ENCODE peak calls at places on chromosomes 3 and 15, in nine cellular contexts. One of them, this sample, is unnamed.

GRCh38 chr3:194745427-194746184 is 59.9 kb downstream of the FAM43A start:
- DNase-seq in T-helper 17 cell: no peak
- DNase-seq in NCI-H2081: no peak
- DNase-seq in skeletal muscle cell: no peak
- DNase-seq in GM20000: no peak
- DNase-seq in 8988T: no peak
- DNase-seq in Caki2: no peak
- DNase-seq in activated T-cell treated with anti-CD3 and anti-CD28 coated beads, Interleukin-2, amount 50 U/mL, for 72 hours: no peak
- DNase-seq in activated CD8-positive, alpha-beta T cell treated with anti-CD3 and anti-CD28 coated beads, Interleukin-2, amount 10 ng/mL, durations not matched to agents 7 days and 5 days: no peak
- DNase-seq in this sample: no peak

GRCh38 chr3:33401781-33402180 is 38.4 kb downstream of the UBP1 start:
- DNase-seq in skeletal muscle cell: no peak
- DNase-seq in NCI-H2081: no peak
- DNase-seq in activated T-cell treated with anti-CD3 and anti-CD28 coated beads, Interleukin-2, amount 50 U/mL, for 72 hours: no peak
- DNase-seq in 8988T: no peak
- DNase-seq in activated CD8-positive, alpha-beta T cell treated with anti-CD3 and anti-CD28 coated beads, Interleukin-2, amount 10 ng/mL, durations not matched to agents 7 days and 5 days: no peak
- DNase-seq in GM20000: no peak
- DNase-seq in Caki2: no peak
- DNase-seq in T-helper 17 cell: no peak
- DNase-seq in this sample: no peak

GRCh38 chr15:73930790-73931281 is 4.6 kb downstream of the LOXL1 start:
- DNase-seq in activated CD8-positive, alpha-beta T cell treated with anti-CD3 and anti-CD28 coated beads, Interleukin-2, amount 10 ng/mL, durations not matched to agents 7 days and 5 days: no peak
- DNase-seq in 8988T: no peak
- DNase-seq in NCI-H2081: no peak
- DNase-seq in Caki2: no peak
- DNase-seq in activated T-cell treated with anti-CD3 and anti-CD28 coated beads, Interleukin-2, amount 50 U/mL, for 72 hours: no peak
- DNase-seq in T-helper 17 cell: no peak
- DNase-seq in skeletal muscle cell: peak
- DNase-seq in GM20000: no peak
- DNase-seq in this sample: no peak

GRCh38 chr15:60223161-60223560 is 174.6 kb downstream of the ANXA2 start:
- DNase-seq in NCI-H2081: peak
- DNase-seq in GM20000: no peak
- DNase-seq in T-helper 17 cell: no peak
- DNase-seq in activated CD8-positive, alpha-beta T cell treated with anti-CD3 and anti-CD28 coated beads, Interleukin-2, amount 10 ng/mL, durations not matched to agents 7 days and 5 days: no peak
- DNase-seq in 8988T: no peak
- DNase-seq in Caki2: peak
- DNase-seq in skeletal muscle cell: no peak
- DNase-seq in activated T-cell treated with anti-CD3 and anti-CD28 coated beads, Interleukin-2, amount 50 U/mL, for 72 hours: no peak
- DNase-seq in this sample: no peak

GRCh38 chr3:36707623-36708409 is 56.5 kb downstream of the DCLK3 start:
- DNase-seq in GM20000: no peak
- DNase-seq in T-helper 17 cell: no peak
- DNase-seq in 8988T: no peak
- DNase-seq in activated CD8-positive, alpha-beta T cell treated with anti-CD3 and anti-CD28 coated beads, Interleukin-2, amount 10 ng/mL, durations not matched to agents 7 days and 5 days: no peak
- DNase-seq in NCI-H2081: peak
- DNase-seq in Caki2: peak
- DNase-seq in activated T-cell treated with anti-CD3 and anti-CD28 coated beads, Interleukin-2, amount 50 U/mL, for 72 hours: no peak
- DNase-seq in skeletal muscle cell: no peak
- DNase-seq in this sample: no peak

GRCh38 chr15:65870889-65871533 is 1.7 kb downstream of the RAB11A start:
- DNase-seq in NCI-H2081: peak
- DNase-seq in activated CD8-positive, alpha-beta T cell treated with anti-CD3 and anti-CD28 coated beads, Interleukin-2, amount 10 ng/mL, durations not matched to agents 7 days and 5 days: no peak
- DNase-seq in activated T-cell treated with anti-CD3 and anti-CD28 coated beads, Interleukin-2, amount 50 U/mL, for 72 hours: no peak
- DNase-seq in skeletal muscle cell: no peak
- DNase-seq in Caki2: peak
- DNase-seq in GM20000: peak
- DNase-seq in 8988T: no peak
- DNase-seq in T-helper 17 cell: no peak
- DNase-seq in this sample: no peak

GRCh38 chr3:77541203-77541922 is 501.5 kb downstream of the ROBO2 start:
- DNase-seq in activated T-cell treated with anti-CD3 and anti-CD28 coated beads, Interleukin-2, amount 50 U/mL, for 72 hours: no peak
- DNase-seq in 8988T: no peak
- DNase-seq in Caki2: no peak
- DNase-seq in T-helper 17 cell: no peak
- DNase-seq in NCI-H2081: no peak
- DNase-seq in activated CD8-positive, alpha-beta T cell treated with anti-CD3 and anti-CD28 coated beads, Interleukin-2, amount 10 ng/mL, durations not matched to agents 7 days and 5 days: no peak
- DNase-seq in GM20000: no peak
- DNase-seq in skeletal muscle cell: no peak
- DNase-seq in this sample: no peak

GRCh38 chr3:32937331-32937730 is 14.1 kb upstream of the CCR4 start:
- DNase-seq in GM20000: no peak
- DNase-seq in NCI-H2081: no peak
- DNase-seq in activated CD8-positive, alpha-beta T cell treated with anti-CD3 and anti-CD28 coated beads, Interleukin-2, amount 10 ng/mL, durations not matched to agents 7 days and 5 days: no peak
- DNase-seq in skeletal muscle cell: no peak
- DNase-seq in activated T-cell treated with anti-CD3 and anti-CD28 coated beads, Interleukin-2, amount 50 U/mL, for 72 hours: no peak
- DNase-seq in Caki2: no peak
- DNase-seq in T-helper 17 cell: no peak
- DNase-seq in 8988T: no peak
- DNase-seq in this sample: no peak

GRCh38 chr3:52001443-52001974 is 5.8 kb upstream of the RPL29 start:
- DNase-seq in NCI-H2081: peak
- DNase-seq in T-helper 17 cell: peak
- DNase-seq in GM20000: peak
- DNase-seq in skeletal muscle cell: no peak
- DNase-seq in 8988T: peak
- DNase-seq in activated T-cell treated with anti-CD3 and anti-CD28 coated beads, Interleukin-2, amount 50 U/mL, for 72 hours: peak
- DNase-seq in Caki2: peak
- DNase-seq in activated CD8-positive, alpha-beta T cell treated with anti-CD3 and anti-CD28 coated beads, Interleukin-2, amount 10 ng/mL, durations not matched to agents 7 days and 5 days: peak
- DNase-seq in this sample: peak

GRCh38 chr3:144259267-144259666 is 287.6 kb downstream of the DIPK2A start:
- DNase-seq in Caki2: no peak
- DNase-seq in GM20000: no peak
- DNase-seq in activated CD8-positive, alpha-beta T cell treated with anti-CD3 and anti-CD28 coated beads, Interleukin-2, amount 10 ng/mL, durations not matched to agents 7 days and 5 days: no peak
- DNase-seq in 8988T: no peak
- DNase-seq in activated T-cell treated with anti-CD3 and anti-CD28 coated beads, Interleukin-2, amount 50 U/mL, for 72 hours: no peak
- DNase-seq in skeletal muscle cell: no peak
- DNase-seq in T-helper 17 cell: no peak
- DNase-seq in NCI-H2081: no peak
- DNase-seq in this sample: no peak

GRCh38 chr3:127814325-127814781 is 8.0 kb downstream of the MGLL start:
- DNase-seq in 8988T: no peak
- DNase-seq in skeletal muscle cell: no peak
- DNase-seq in Caki2: no peak
- DNase-seq in activated T-cell treated with anti-CD3 and anti-CD28 coated beads, Interleukin-2, amount 50 U/mL, for 72 hours: no peak
- DNase-seq in GM20000: no peak
- DNase-seq in T-helper 17 cell: no peak
- DNase-seq in activated CD8-positive, alpha-beta T cell treated with anti-CD3 and anti-CD28 coated beads, Interleukin-2, amount 10 ng/mL, durations not matched to agents 7 days and 5 days: no peak
- DNase-seq in NCI-H2081: no peak
- DNase-seq in this sample: no peak

GRCh38 chr15:75508741-75509532 is 57.4 kb upstream of the SIN3A start:
- DNase-seq in T-helper 17 cell: no peak
- DNase-seq in activated CD8-positive, alpha-beta T cell treated with anti-CD3 and anti-CD28 coated beads, Interleukin-2, amount 10 ng/mL, durations not matched to agents 7 days and 5 days: peak
- DNase-seq in GM20000: peak
- DNase-seq in Caki2: peak
- DNase-seq in 8988T: peak
- DNase-seq in skeletal muscle cell: peak
- DNase-seq in activated T-cell treated with anti-CD3 and anti-CD28 coated beads, Interleukin-2, amount 50 U/mL, for 72 hours: peak
- DNase-seq in NCI-H2081: no peak
- DNase-seq in this sample: no peak

GRCh38 chr3:48320994-48321393 is 12.5 kb downstream of the SPINK8 start:
- DNase-seq in NCI-H2081: no peak
- DNase-seq in activated CD8-positive, alpha-beta T cell treated with anti-CD3 and anti-CD28 coated beads, Interleukin-2, amount 10 ng/mL, durations not matched to agents 7 days and 5 days: no peak
- DNase-seq in activated T-cell treated with anti-CD3 and anti-CD28 coated beads, Interleukin-2, amount 50 U/mL, for 72 hours: no peak
- DNase-seq in skeletal muscle cell: no peak
- DNase-seq in GM20000: no peak
- DNase-seq in Caki2: no peak
- DNase-seq in T-helper 17 cell: no peak
- DNase-seq in 8988T: no peak
- DNase-seq in this sample: no peak

GRCh38 chr3:1348547-1348946 is 255.7 kb downstream of the CNTN6 start:
- DNase-seq in skeletal muscle cell: no peak
- DNase-seq in T-helper 17 cell: no peak
- DNase-seq in Caki2: no peak
- DNase-seq in NCI-H2081: no peak
- DNase-seq in activated T-cell treated with anti-CD3 and anti-CD28 coated beads, Interleukin-2, amount 50 U/mL, for 72 hours: no peak
- DNase-seq in GM20000: no peak
- DNase-seq in activated CD8-positive, alpha-beta T cell treated with anti-CD3 and anti-CD28 coated beads, Interleukin-2, amount 10 ng/mL, durations not matched to agents 7 days and 5 days: no peak
- DNase-seq in 8988T: no peak
- DNase-seq in this sample: no peak

GRCh38 chr3:141426404-141427034 is 58.2 kb downstream of the ZBTB38 start:
- DNase-seq in activated T-cell treated with anti-CD3 and anti-CD28 coated beads, Interleukin-2, amount 50 U/mL, for 72 hours: no peak
- DNase-seq in 8988T: no peak
- DNase-seq in Caki2: no peak
- DNase-seq in activated CD8-positive, alpha-beta T cell treated with anti-CD3 and anti-CD28 coated beads, Interleukin-2, amount 10 ng/mL, durations not matched to agents 7 days and 5 days: no peak
- DNase-seq in GM20000: no peak
- DNase-seq in skeletal muscle cell: no peak
- DNase-seq in T-helper 17 cell: no peak
- DNase-seq in NCI-H2081: no peak
- DNase-seq in this sample: no peak

GRCh38 chr3:194572131-194572789 is 61.0 kb downstream of the TMEM44 start:
- DNase-seq in GM20000: no peak
- DNase-seq in activated T-cell treated with anti-CD3 and anti-CD28 coated beads, Interleukin-2, amount 50 U/mL, for 72 hours: no peak
- DNase-seq in skeletal muscle cell: peak
- DNase-seq in activated CD8-positive, alpha-beta T cell treated with anti-CD3 and anti-CD28 coated beads, Interleukin-2, amount 10 ng/mL, durations not matched to agents 7 days and 5 days: no peak
- DNase-seq in 8988T: no peak
- DNase-seq in NCI-H2081: no peak
- DNase-seq in Caki2: no peak
- DNase-seq in T-helper 17 cell: no peak
- DNase-seq in this sample: no peak

GRCh38 chr3:197545111-197545510 is 10.7 kb downstream of the BDH1 start:
- DNase-seq in GM20000: no peak
- DNase-seq in NCI-H2081: no peak
- DNase-seq in Caki2: no peak
- DNase-seq in skeletal muscle cell: no peak
- DNase-seq in activated T-cell treated with anti-CD3 and anti-CD28 coated beads, Interleukin-2, amount 50 U/mL, for 72 hours: no peak
- DNase-seq in activated CD8-positive, alpha-beta T cell treated with anti-CD3 and anti-CD28 coated beads, Interleukin-2, amount 10 ng/mL, durations not matched to agents 7 days and 5 days: no peak
- DNase-seq in T-helper 17 cell: no peak
- DNase-seq in 8988T: no peak
- DNase-seq in this sample: no peak

GRCh38 chr15:25783607-25784131 is 79.5 kb downstream of the ATP10A start:
- DNase-seq in GM20000: no peak
- DNase-seq in activated T-cell treated with anti-CD3 and anti-CD28 coated beads, Interleukin-2, amount 50 U/mL, for 72 hours: peak
- DNase-seq in activated CD8-positive, alpha-beta T cell treated with anti-CD3 and anti-CD28 coated beads, Interleukin-2, amount 10 ng/mL, durations not matched to agents 7 days and 5 days: peak
- DNase-seq in NCI-H2081: no peak
- DNase-seq in skeletal muscle cell: no peak
- DNase-seq in 8988T: no peak
- DNase-seq in T-helper 17 cell: peak
- DNase-seq in Caki2: no peak
- DNase-seq in this sample: peak

GRCh38 chr3:142973217-142974009 is 9.9 kb upstream of the PAQR9 start:
- DNase-seq in Caki2: no peak
- DNase-seq in activated T-cell treated with anti-CD3 and anti-CD28 coated beads, Interleukin-2, amount 50 U/mL, for 72 hours: no peak
- DNase-seq in T-helper 17 cell: no peak
- DNase-seq in GM20000: no peak
- DNase-seq in skeletal muscle cell: no peak
- DNase-seq in activated CD8-positive, alpha-beta T cell treated with anti-CD3 and anti-CD28 coated beads, Interleukin-2, amount 10 ng/mL, durations not matched to agents 7 days and 5 days: no peak
- DNase-seq in 8988T: no peak
- DNase-seq in NCI-H2081: no peak
- DNase-seq in this sample: no peak

GRCh38 chr15:96736384-96736783 is 405.9 kb downstream of the NR2F2 start:
- DNase-seq in activated CD8-positive, alpha-beta T cell treated with anti-CD3 and anti-CD28 coated beads, Interleukin-2, amount 10 ng/mL, durations not matched to agents 7 days and 5 days: no peak
- DNase-seq in Caki2: peak
- DNase-seq in skeletal muscle cell: no peak
- DNase-seq in GM20000: no peak
- DNase-seq in activated T-cell treated with anti-CD3 and anti-CD28 coated beads, Interleukin-2, amount 50 U/mL, for 72 hours: no peak
- DNase-seq in NCI-H2081: no peak
- DNase-seq in T-helper 17 cell: no peak
- DNase-seq in 8988T: no peak
- DNase-seq in this sample: no peak

GRCh38 chr3:27360113-27361078 is 8.8 kb downstream of the NEK10 start:
- DNase-seq in T-helper 17 cell: no peak
- DNase-seq in NCI-H2081: peak
- DNase-seq in skeletal muscle cell: peak
- DNase-seq in GM20000: no peak
- DNase-seq in activated CD8-positive, alpha-beta T cell treated with anti-CD3 and anti-CD28 coated beads, Interleukin-2, amount 10 ng/mL, durations not matched to agents 7 days and 5 days: no peak
- DNase-seq in activated T-cell treated with anti-CD3 and anti-CD28 coated beads, Interleukin-2, amount 50 U/mL, for 72 hours: no peak
- DNase-seq in 8988T: no peak
- DNase-seq in Caki2: peak
- DNase-seq in this sample: no peak

GRCh38 chr3:79367066-79367465 is 400.7 kb downstream of the ROBO1 start:
- DNase-seq in T-helper 17 cell: no peak
- DNase-seq in activated T-cell treated with anti-CD3 and anti-CD28 coated beads, Interleukin-2, amount 50 U/mL, for 72 hours: no peak
- DNase-seq in activated CD8-positive, alpha-beta T cell treated with anti-CD3 and anti-CD28 coated beads, Interleukin-2, amount 10 ng/mL, durations not matched to agents 7 days and 5 days: no peak
- DNase-seq in NCI-H2081: no peak
- DNase-seq in Caki2: no peak
- DNase-seq in skeletal muscle cell: no peak
- DNase-seq in 8988T: no peak
- DNase-seq in GM20000: no peak
- DNase-seq in this sample: no peak

GRCh38 chr3:13379191-13379830 is 40.8 kb downstream of the NUP210 start:
- DNase-seq in activated CD8-positive, alpha-beta T cell treated with anti-CD3 and anti-CD28 coated beads, Interleukin-2, amount 10 ng/mL, durations not matched to agents 7 days and 5 days: no peak
- DNase-seq in activated T-cell treated with anti-CD3 and anti-CD28 coated beads, Interleukin-2, amount 50 U/mL, for 72 hours: no peak
- DNase-seq in T-helper 17 cell: no peak
- DNase-seq in GM20000: no peak
- DNase-seq in skeletal muscle cell: peak
- DNase-seq in NCI-H2081: no peak
- DNase-seq in 8988T: no peak
- DNase-seq in Caki2: no peak
- DNase-seq in this sample: no peak

GRCh38 chr3:131142580-131142979 is 115.9 kb downstream of the NEK11 start:
- DNase-seq in activated T-cell treated with anti-CD3 and anti-CD28 coated beads, Interleukin-2, amount 50 U/mL, for 72 hours: no peak
- DNase-seq in 8988T: no peak
- DNase-seq in GM20000: no peak
- DNase-seq in activated CD8-positive, alpha-beta T cell treated with anti-CD3 and anti-CD28 coated beads, Interleukin-2, amount 10 ng/mL, durations not matched to agents 7 days and 5 days: no peak
- DNase-seq in Caki2: no peak
- DNase-seq in NCI-H2081: no peak
- DNase-seq in skeletal muscle cell: peak
- DNase-seq in T-helper 17 cell: no peak
- DNase-seq in this sample: no peak

GRCh38 chr3:161333696-161334095 is 37.6 kb downstream of the SPTSSB start:
- DNase-seq in skeletal muscle cell: no peak
- DNase-seq in Caki2: no peak
- DNase-seq in GM20000: no peak
- DNase-seq in activated CD8-positive, alpha-beta T cell treated with anti-CD3 and anti-CD28 coated beads, Interleukin-2, amount 10 ng/mL, durations not matched to agents 7 days and 5 days: no peak
- DNase-seq in activated T-cell treated with anti-CD3 and anti-CD28 coated beads, Interleukin-2, amount 50 U/mL, for 72 hours: no peak
- DNase-seq in 8988T: no peak
- DNase-seq in NCI-H2081: no peak
- DNase-seq in T-helper 17 cell: no peak
- DNase-seq in this sample: no peak

GRCh38 chr3:149368201-149368849 is 9.1 kb downstream of the TM4SF1 start:
- DNase-seq in T-helper 17 cell: no peak
- DNase-seq in activated CD8-positive, alpha-beta T cell treated with anti-CD3 and anti-CD28 coated beads, Interleukin-2, amount 10 ng/mL, durations not matched to agents 7 days and 5 days: no peak
- DNase-seq in NCI-H2081: peak
- DNase-seq in 8988T: no peak
- DNase-seq in activated T-cell treated with anti-CD3 and anti-CD28 coated beads, Interleukin-2, amount 50 U/mL, for 72 hours: no peak
- DNase-seq in skeletal muscle cell: no peak
- DNase-seq in GM20000: no peak
- DNase-seq in Caki2: no peak
- DNase-seq in this sample: no peak

GRCh38 chr3:93843981-93844380 is 129.7 kb downstream of the PROS1 start:
- DNase-seq in Caki2: peak
- DNase-seq in activated T-cell treated with anti-CD3 and anti-CD28 coated beads, Interleukin-2, amount 50 U/mL, for 72 hours: no peak
- DNase-seq in GM20000: no peak
- DNase-seq in skeletal muscle cell: peak
- DNase-seq in T-helper 17 cell: no peak
- DNase-seq in activated CD8-positive, alpha-beta T cell treated with anti-CD3 and anti-CD28 coated beads, Interleukin-2, amount 10 ng/mL, durations not matched to agents 7 days and 5 days: no peak
- DNase-seq in 8988T: no peak
- DNase-seq in NCI-H2081: no peak
- DNase-seq in this sample: no peak

GRCh38 chr15:38490231-38490630 is 36.3 kb downstream of the FAM98B start:
- DNase-seq in Caki2: peak
- DNase-seq in NCI-H2081: no peak
- DNase-seq in activated T-cell treated with anti-CD3 and anti-CD28 coated beads, Interleukin-2, amount 50 U/mL, for 72 hours: no peak
- DNase-seq in GM20000: no peak
- DNase-seq in activated CD8-positive, alpha-beta T cell treated with anti-CD3 and anti-CD28 coated beads, Interleukin-2, amount 10 ng/mL, durations not matched to agents 7 days and 5 days: no peak
- DNase-seq in T-helper 17 cell: no peak
- DNase-seq in skeletal muscle cell: no peak
- DNase-seq in 8988T: no peak
- DNase-seq in this sample: no peak

GRCh38 chr15:85858586-85859375 is 64.1 kb upstream of the KLHL25 start:
- DNase-seq in 8988T: peak
- DNase-seq in activated T-cell treated with anti-CD3 and anti-CD28 coated beads, Interleukin-2, amount 50 U/mL, for 72 hours: peak
- DNase-seq in NCI-H2081: peak
- DNase-seq in activated CD8-positive, alpha-beta T cell treated with anti-CD3 and anti-CD28 coated beads, Interleukin-2, amount 10 ng/mL, durations not matched to agents 7 days and 5 days: peak
- DNase-seq in GM20000: peak
- DNase-seq in Caki2: peak
- DNase-seq in T-helper 17 cell: peak
- DNase-seq in skeletal muscle cell: no peak
- DNase-seq in this sample: peak

GRCh38 chr3:33474895-33475294 is 34.7 kb upstream of the UBP1 start:
- DNase-seq in activated T-cell treated with anti-CD3 and anti-CD28 coated beads, Interleukin-2, amount 50 U/mL, for 72 hours: no peak
- DNase-seq in 8988T: no peak
- DNase-seq in activated CD8-positive, alpha-beta T cell treated with anti-CD3 and anti-CD28 coated beads, Interleukin-2, amount 10 ng/mL, durations not matched to agents 7 days and 5 days: no peak
- DNase-seq in NCI-H2081: no peak
- DNase-seq in GM20000: no peak
- DNase-seq in T-helper 17 cell: no peak
- DNase-seq in skeletal muscle cell: no peak
- DNase-seq in Caki2: no peak
- DNase-seq in this sample: no peak

GRCh38 chr3:45269952-45270351 is 43.9 kb upstream of the TMEM158 start:
- DNase-seq in Caki2: no peak
- DNase-seq in activated T-cell treated with anti-CD3 and anti-CD28 coated beads, Interleukin-2, amount 50 U/mL, for 72 hours: no peak
- DNase-seq in NCI-H2081: no peak
- DNase-seq in 8988T: no peak
- DNase-seq in T-helper 17 cell: no peak
- DNase-seq in activated CD8-positive, alpha-beta T cell treated with anti-CD3 and anti-CD28 coated beads, Interleukin-2, amount 10 ng/mL, durations not matched to agents 7 days and 5 days: no peak
- DNase-seq in GM20000: no peak
- DNase-seq in skeletal muscle cell: no peak
- DNase-seq in this sample: no peak